ENCODE peak calls at places on chromosomes 6 and 20, in ten cellular contexts. J is AG09319; C is PC-3; Q is breast epithelium; G is upper lobe of right lung; U is cardiac fibroblast; L is IMR-90; P is CD4-positive, alpha-beta T cell; E is suprapubic skin; O is lower lobe of right lung. V is an unnamed sample.

GRCh38 chr6:34992353-34992752 is 103.3 kb downstream of the ANKS1A start:
- DNase-seq in J (no peak), C (no peak), Q (no peak), G (no peak), U (no peak), L (no peak), P (no peak), E (no peak), O (no peak), V (no peak)

GRCh38 chr20:56417911-56418310 is 5.9 kb downstream of the CASS4 start:
- DNase-seq in J (no peak), C (peak; percentile 33), Q (no peak), G (no peak), U (no peak), L (peak; percentile 58), P (no peak), E (no peak), O (no peak), V (no peak)

GRCh38 chr20:63114693-63115069 is 101.2 kb downstream of the YTHDF1 start:
- DNase-seq in J (no peak), C (peak; percentile 83), Q (no peak), G (no peak), U (no peak), L (no peak), P (no peak), E (no peak), O (no peak), V (no peak)

GRCh38 chr6:147392917-147393625 is 115.4 kb upstream of the SAMD5 start:
- DNase-seq in J (no peak), C (no peak), Q (no peak), G (no peak), U (no peak), L (no peak), P (no peak), E (no peak), O (no peak), V (no peak)

GRCh38 chr20:31967830-31968249 is at the start of gene XKR7:
- DNase-seq in J (no peak), C (no peak), Q (no peak), G (no peak), U (no peak), L (no peak), P (peak; percentile 1), E (no peak), O (peak; percentile 50), V (no peak)

GRCh38 chr20:48273843-48274242 is 488.6 kb upstream of the SULF2 start:
- DNase-seq in J (no peak), C (no peak), Q (no peak), G (no peak), U (no peak), L (no peak), P (no peak), E (no peak), O (no peak), V (no peak)

GRCh38 chr6:142850653-142851434 is 94.1 kb downstream of the HIVEP2 start:
- DNase-seq in J (no peak), C (peak; percentile 39), Q (no peak), G (no peak), U (no peak), L (peak; percentile 71), P (peak; percentile 30), E (no peak), O (no peak), V (no peak)

GRCh38 chr6:121260651-121261102 is 73.6 kb downstream of the TBC1D32 start:
- DNase-seq in J (peak; percentile 28), C (no peak), Q (no peak), G (no peak), U (peak; percentile 90), L (peak; percentile 35), P (no peak), E (no peak), O (no peak), V (no peak)

GRCh38 chr6:6678185-6678671 is 89.7 kb downstream of the LY86 start:
- DNase-seq in J (no peak), C (peak; percentile 70), Q (no peak), G (no peak), U (peak; percentile 40), L (peak; percentile 69), P (no peak), E (no peak), O (no peak), V (no peak)

GRCh38 chr20:35004051-35004725 is 48.5 kb downstream of the MYH7B start:
- DNase-seq in J (no peak), C (no peak), Q (peak; percentile 38), G (peak; percentile 53), U (no peak), L (no peak), P (no peak), E (peak; percentile 52), O (peak; percentile 7), V (no peak)

GRCh38 chr20:58749098-58749766 is 56.6 kb downstream of the NPEPL1 start:
- DNase-seq in J (no peak), C (no peak), Q (no peak), G (no peak), U (no peak), L (no peak), P (no peak), E (no peak), O (no peak), V (no peak)

GRCh38 chr6:112879920-112880413 is 532.8 kb downstream of the RFPL4B start:
- DNase-seq in J (no peak), C (no peak), Q (no peak), G (peak; percentile 69), U (no peak), L (no peak), P (no peak), E (no peak), O (peak; percentile 65), V (no peak)
- TF ChIP-seq CTCF in J (no peak), C (no peak), Q (no peak), G (no peak), U (no peak), L (no peak), P (no peak), E (no peak), O (peak; percentile 27), V (no peak)

DNA sequence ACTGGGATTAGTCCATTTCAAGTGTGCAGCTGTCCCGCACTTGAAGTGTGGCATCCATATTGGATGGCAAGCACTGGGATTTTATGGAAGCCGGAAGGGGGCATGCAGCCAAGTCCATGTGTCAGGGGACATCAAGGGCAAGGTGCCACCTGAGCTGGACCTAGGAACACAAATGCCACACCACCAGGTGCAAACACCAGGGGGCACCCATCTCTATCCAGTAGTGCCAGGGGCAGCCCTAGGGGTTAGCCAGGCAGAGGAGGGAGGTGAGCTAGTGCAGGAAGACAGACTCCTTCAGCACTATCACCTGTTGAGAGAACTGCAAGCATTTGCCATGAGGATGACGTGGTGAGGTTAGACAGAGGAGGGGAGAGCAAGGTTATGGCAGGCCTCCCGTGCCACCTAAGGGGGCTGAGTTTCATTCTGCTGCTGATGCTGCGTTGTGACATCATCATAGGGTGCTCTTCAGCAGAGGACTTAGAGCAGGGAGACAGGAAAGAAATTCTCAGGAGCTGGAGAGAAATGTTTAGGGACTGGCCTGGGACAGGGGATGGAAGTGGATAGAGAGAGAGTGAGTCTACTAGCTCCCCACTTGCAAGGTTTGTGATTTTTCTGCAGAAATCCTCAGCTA is 192.6 kb upstream of the SLC24A3 start:
- DNase-seq in J (no peak), C (no peak), Q (no peak), G (no peak), U (no peak), L (no peak), P (no peak), E (no peak), O (no peak), V (no peak)
- TF ChIP-seq CTCF in J (no peak), C (peak; percentile 24), Q (no peak), G (no peak), U (no peak), L (no peak), P (no peak), E (no peak), O (no peak), V (no peak)

GRCh38 chr20:39106791-39107190 is 144.6 kb downstream of the DHX35 start:
- DNase-seq in J (no peak), C (no peak), Q (no peak), G (no peak), U (no peak), L (no peak), P (no peak), E (no peak), O (no peak), V (no peak)

GRCh38 chr20:39107741-39108140 is 145.6 kb downstream of the DHX35 start:
- DNase-seq in J (no peak), C (peak; percentile 29), Q (no peak), G (no peak), U (no peak), L (peak; percentile 1), P (no peak), E (no peak), O (no peak), V (no peak)

GRCh38 chr20:39103305-39103704 is 141.2 kb downstream of the DHX35 start:
- DNase-seq in J (no peak), C (no peak), Q (no peak), G (no peak), U (no peak), L (no peak), P (no peak), E (no peak), O (no peak), V (no peak)

GRCh38 chr20:39103732-39104131 is 141.6 kb downstream of the DHX35 start:
- DNase-seq in J (no peak), C (no peak), Q (no peak), G (no peak), U (peak; percentile 14), L (no peak), P (no peak), E (no peak), O (no peak), V (no peak)

DNA sequence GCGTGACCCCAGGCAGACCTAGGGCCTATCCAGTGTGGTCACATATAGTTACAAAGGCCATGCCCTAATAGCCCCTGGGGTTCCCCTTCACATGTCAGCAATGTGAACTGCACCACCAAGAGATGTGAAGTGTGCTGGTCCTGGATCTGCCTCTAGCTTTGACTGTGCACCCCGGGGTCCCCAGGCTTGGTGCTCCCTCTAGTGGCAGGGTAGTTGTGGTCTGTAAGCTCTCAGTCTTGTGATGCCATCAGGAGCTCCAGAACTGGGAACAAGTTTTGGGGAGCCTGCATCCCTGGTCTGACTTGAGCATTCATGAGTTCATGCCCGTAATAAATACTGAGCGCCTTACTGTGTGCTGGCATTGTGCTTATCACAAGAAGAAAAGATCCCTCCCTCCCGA is 143.4 kb downstream of the DHX35 start:
- DNase-seq in J (no peak), C (no peak), Q (no peak), G (no peak), U (no peak), L (no peak), P (no peak), E (no peak), O (no peak), V (no peak)
- TF ChIP-seq CTCF in J (no peak), C (peak; percentile 35), Q (no peak), G (no peak), U (no peak), L (no peak), P (no peak), E (no peak), O (no peak), V (no peak)

DNA sequence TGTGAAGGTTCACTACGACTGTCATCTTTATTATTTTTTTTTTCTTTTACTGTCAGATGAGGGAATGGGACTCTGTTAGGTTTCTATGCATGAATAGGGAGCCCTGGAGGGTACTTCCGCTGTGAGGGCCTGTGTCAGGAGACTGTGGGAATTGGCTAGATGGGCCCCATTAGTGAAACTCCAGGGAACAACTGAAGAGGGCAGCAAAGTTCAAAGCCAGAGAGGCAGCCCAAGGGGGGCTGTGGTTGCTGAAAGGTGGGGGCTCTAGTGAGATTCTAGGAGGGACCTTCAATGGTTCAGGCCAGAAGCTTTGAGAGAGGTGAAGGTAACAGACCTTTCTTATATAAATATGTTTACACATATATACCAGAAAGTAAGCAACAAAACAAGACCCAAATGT is 13.2 kb upstream of the EPB41L1 start:
- DNase-seq in J (no peak), C (no peak), Q (no peak), G (no peak), U (no peak), L (no peak), P (no peak), E (no peak), O (no peak), V (no peak)
- TF ChIP-seq CTCF in J (no peak), C (no peak), Q (no peak), G (no peak), U (no peak), L (peak; percentile 3), P (no peak), E (no peak), O (no peak), V (no peak)

V was measured in omental fat pad.